ENCODE peak calls at places on chromosomes 16 and 17, in six cellular contexts. One of them, this sample, is unnamed.

GRCh38 chr17:32688221-32688620 is 188.7 kb downstream of the MYO1D start:
- DNase-seq in cardiac muscle cell: no peak
- DNase-seq in psoas muscle: no peak
- DNase-seq in fibroblast of pulmonary artery: no peak
- DNase-seq in right atrium auricular region: no peak
- DNase-seq in transverse colon: no peak
- DNase-seq in this sample: no peak

GRCh38 chr17:55845385-55845784 is 94.5 kb downstream of the PCTP start:
- DNase-seq in cardiac muscle cell: peak
- DNase-seq in psoas muscle: peak
- DNase-seq in fibroblast of pulmonary artery: peak
- DNase-seq in right atrium auricular region: peak
- DNase-seq in transverse colon: peak
- DNase-seq in this sample: peak

GRCh38 chr17:79795795-79796569 is 895 bp downstream of the CBX8 start:
- DNase-seq in cardiac muscle cell: no peak
- DNase-seq in psoas muscle: no peak
- DNase-seq in fibroblast of pulmonary artery: no peak
- DNase-seq in right atrium auricular region: no peak
- DNase-seq in transverse colon: no peak
- DNase-seq in this sample: no peak

GRCh38 chr17:3685174-3685812 is 10.7 kb downstream of the P2RX5 start:
- DNase-seq in cardiac muscle cell: no peak
- DNase-seq in psoas muscle: no peak
- DNase-seq in fibroblast of pulmonary artery: no peak
- DNase-seq in right atrium auricular region: no peak
- DNase-seq in transverse colon: no peak
- DNase-seq in this sample: no peak

GRCh38 chr17:41163828-41164227 is 3.3 kb upstream of the KRTAP4-4 start:
- DNase-seq in cardiac muscle cell: no peak
- DNase-seq in psoas muscle: no peak
- DNase-seq in fibroblast of pulmonary artery: no peak
- DNase-seq in right atrium auricular region: no peak
- DNase-seq in transverse colon: no peak
- DNase-seq in this sample: no peak

GRCh38 chr16:55697867-55698266 is 42.1 kb downstream of the SLC6A2 start:
- DNase-seq in cardiac muscle cell: no peak
- DNase-seq in psoas muscle: no peak
- DNase-seq in fibroblast of pulmonary artery: no peak
- DNase-seq in right atrium auricular region: no peak
- DNase-seq in transverse colon: no peak
- DNase-seq in this sample: no peak

GRCh38 chr17:57899822-57900221 is 50.0 kb upstream of the MRPS23 start:
- DNase-seq in cardiac muscle cell: no peak
- DNase-seq in psoas muscle: peak
- DNase-seq in fibroblast of pulmonary artery: no peak
- DNase-seq in right atrium auricular region: no peak
- DNase-seq in transverse colon: peak
- DNase-seq in this sample: no peak

GRCh38 chr17:77373298-77374169 is 232.8 kb downstream of the SEC14L1 start:
- DNase-seq in cardiac muscle cell: no peak
- DNase-seq in psoas muscle: peak
- DNase-seq in fibroblast of pulmonary artery: no peak
- DNase-seq in right atrium auricular region: no peak
- DNase-seq in transverse colon: peak
- DNase-seq in this sample: no peak

GRCh38 chr16:8962393-8963009 is 1.2 kb downstream of the USP7 start:
- DNase-seq in cardiac muscle cell: peak
- DNase-seq in psoas muscle: peak
- DNase-seq in fibroblast of pulmonary artery: no peak
- DNase-seq in right atrium auricular region: no peak
- DNase-seq in transverse colon: peak
- DNase-seq in this sample: no peak

GRCh38 chr17:28381141-28381825 is 9.8 kb downstream of the SARM1 start:
- DNase-seq in cardiac muscle cell: peak
- DNase-seq in psoas muscle: peak
- DNase-seq in fibroblast of pulmonary artery: no peak
- DNase-seq in right atrium auricular region: no peak
- DNase-seq in transverse colon: peak
- DNase-seq in this sample: no peak

GRCh38 chr16:49471038-49471727 is 97.6 kb downstream of the C16orf78 start:
- DNase-seq in cardiac muscle cell: no peak
- DNase-seq in psoas muscle: no peak
- DNase-seq in fibroblast of pulmonary artery: no peak
- DNase-seq in right atrium auricular region: peak
- DNase-seq in transverse colon: peak
- DNase-seq in this sample: no peak

GRCh38 chr16:27324851-27325301 is 11.1 kb downstream of the IL4R start:
- DNase-seq in cardiac muscle cell: peak
- DNase-seq in psoas muscle: peak
- DNase-seq in fibroblast of pulmonary artery: no peak
- DNase-seq in right atrium auricular region: no peak
- DNase-seq in transverse colon: peak
- DNase-seq in this sample: no peak

GRCh38 chr16:58306327-58306726 is 11.5 kb upstream of the PRSS54 start:
- DNase-seq in cardiac muscle cell: no peak
- DNase-seq in psoas muscle: no peak
- DNase-seq in fibroblast of pulmonary artery: peak
- DNase-seq in right atrium auricular region: no peak
- DNase-seq in transverse colon: peak
- DNase-seq in this sample: peak

GRCh38 chr17:15319461-15319860 is 21.9 kb downstream of the TEKT3 start:
- DNase-seq in cardiac muscle cell: no peak
- DNase-seq in psoas muscle: no peak
- DNase-seq in fibroblast of pulmonary artery: no peak
- DNase-seq in right atrium auricular region: no peak
- DNase-seq in transverse colon: no peak
- DNase-seq in this sample: no peak

DNA sequence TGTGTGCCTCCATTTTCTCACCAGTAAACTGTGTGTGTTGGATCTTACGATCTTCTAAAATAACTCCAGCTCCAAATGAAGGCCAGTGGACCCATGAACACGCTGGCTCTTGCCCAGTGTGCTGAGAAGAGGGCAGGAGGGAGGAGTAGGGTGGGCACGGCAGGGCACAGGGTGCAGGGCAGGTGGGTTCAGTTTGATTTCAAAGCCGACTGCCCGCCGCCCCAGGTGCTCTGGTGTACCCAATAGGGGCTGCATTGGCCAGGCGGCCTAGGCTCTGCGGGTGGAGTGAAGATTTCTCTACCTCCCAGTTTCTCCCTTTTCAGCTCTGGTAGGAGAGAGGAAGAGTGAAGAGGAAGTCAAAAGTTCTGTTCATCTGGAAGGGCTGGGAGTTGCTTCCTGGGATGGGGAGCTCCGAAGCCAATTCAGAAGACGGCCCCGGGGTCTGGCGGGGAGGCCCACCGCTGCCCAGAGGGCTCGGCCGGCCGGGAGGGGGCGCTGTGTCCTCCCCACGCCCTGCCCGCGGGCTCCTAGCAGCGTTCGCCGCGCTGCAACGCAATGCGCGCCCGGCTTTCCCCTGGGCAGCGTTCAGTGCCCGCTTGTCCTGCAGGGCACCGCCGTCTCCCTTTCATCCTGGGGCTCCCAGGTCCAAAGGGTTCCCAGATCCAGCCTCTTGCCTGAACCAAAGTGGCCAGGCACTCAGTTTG is 1.1 kb upstream of the CRHR1 start:
- DNase-seq in cardiac muscle cell: peak
- DNase-seq in psoas muscle: peak
- DNase-seq in fibroblast of pulmonary artery: no peak
- DNase-seq in right atrium auricular region: no peak
- DNase-seq in transverse colon: no peak
- DNase-seq in this sample: no peak
- TF ChIP-seq CTCF in cardiac muscle cell: peak
- TF ChIP-seq CTCF in psoas muscle: peak
- TF ChIP-seq CTCF in fibroblast of pulmonary artery: no peak
- TF ChIP-seq CTCF in right atrium auricular region: no peak
- TF ChIP-seq CTCF in transverse colon: no peak
- TF ChIP-seq CTCF in this sample: no peak

DNA sequence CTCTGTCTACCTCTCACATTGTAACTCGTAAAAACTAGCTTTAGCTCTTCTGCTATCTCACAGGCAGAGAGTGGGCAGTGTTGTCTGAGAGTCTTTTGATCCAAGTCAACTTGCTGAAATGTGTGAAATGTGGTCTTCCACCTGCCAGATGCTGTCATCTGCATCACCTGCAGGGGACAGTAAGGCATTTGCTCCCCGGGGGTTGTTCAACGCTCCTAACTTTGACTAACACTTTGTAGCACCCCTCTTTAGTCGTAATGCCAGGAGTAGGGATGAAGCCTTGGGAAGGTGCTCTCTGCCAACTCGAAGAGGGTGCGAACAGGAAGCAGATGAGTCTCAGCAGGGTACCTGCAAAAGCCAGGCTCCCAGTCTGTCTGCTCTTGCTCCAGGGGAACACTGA is 36.1 kb downstream of the SNX11 start:
- DNase-seq in cardiac muscle cell: peak
- DNase-seq in psoas muscle: no peak
- DNase-seq in fibroblast of pulmonary artery: no peak
- DNase-seq in right atrium auricular region: no peak
- DNase-seq in transverse colon: no peak
- DNase-seq in this sample: no peak
- H3K4me3 ChIP-seq in cardiac muscle cell: no peak
- H3K4me3 ChIP-seq in psoas muscle: no peak
- H3K4me3 ChIP-seq in fibroblast of pulmonary artery: no peak
- H3K4me3 ChIP-seq in right atrium auricular region: no peak
- H3K4me3 ChIP-seq in transverse colon: no peak
- H3K4me3 ChIP-seq in this sample: no peak

DNA sequence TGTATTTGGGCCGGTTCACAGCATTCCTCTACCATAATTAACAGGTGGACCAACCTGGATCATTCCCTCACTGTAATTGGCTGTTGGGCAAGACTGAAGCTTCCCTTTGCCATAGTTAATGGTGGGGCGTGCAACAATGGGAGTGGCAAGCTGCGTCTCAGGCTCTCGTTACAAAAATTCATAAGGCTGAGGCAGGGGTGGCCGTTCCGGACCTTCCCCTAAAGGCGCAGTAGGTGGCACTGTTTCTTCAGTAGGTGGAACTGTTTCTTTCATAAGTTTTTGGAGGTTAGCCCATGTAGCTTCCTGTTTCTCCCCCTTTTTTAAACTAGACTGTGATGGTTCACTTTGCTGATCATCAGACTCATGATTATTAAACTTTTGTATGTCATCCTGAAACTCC is 17.0 kb upstream of the TMC5 start:
- DNase-seq in cardiac muscle cell: no peak
- DNase-seq in psoas muscle: no peak
- DNase-seq in fibroblast of pulmonary artery: no peak
- DNase-seq in right atrium auricular region: no peak
- DNase-seq in transverse colon: no peak
- DNase-seq in this sample: no peak
- TF ChIP-seq CTCF in cardiac muscle cell: no peak
- TF ChIP-seq CTCF in psoas muscle: no peak
- TF ChIP-seq CTCF in fibroblast of pulmonary artery: no peak
- TF ChIP-seq CTCF in right atrium auricular region: no peak
- TF ChIP-seq CTCF in transverse colon: no peak
- TF ChIP-seq CTCF in this sample: no peak

DNA sequence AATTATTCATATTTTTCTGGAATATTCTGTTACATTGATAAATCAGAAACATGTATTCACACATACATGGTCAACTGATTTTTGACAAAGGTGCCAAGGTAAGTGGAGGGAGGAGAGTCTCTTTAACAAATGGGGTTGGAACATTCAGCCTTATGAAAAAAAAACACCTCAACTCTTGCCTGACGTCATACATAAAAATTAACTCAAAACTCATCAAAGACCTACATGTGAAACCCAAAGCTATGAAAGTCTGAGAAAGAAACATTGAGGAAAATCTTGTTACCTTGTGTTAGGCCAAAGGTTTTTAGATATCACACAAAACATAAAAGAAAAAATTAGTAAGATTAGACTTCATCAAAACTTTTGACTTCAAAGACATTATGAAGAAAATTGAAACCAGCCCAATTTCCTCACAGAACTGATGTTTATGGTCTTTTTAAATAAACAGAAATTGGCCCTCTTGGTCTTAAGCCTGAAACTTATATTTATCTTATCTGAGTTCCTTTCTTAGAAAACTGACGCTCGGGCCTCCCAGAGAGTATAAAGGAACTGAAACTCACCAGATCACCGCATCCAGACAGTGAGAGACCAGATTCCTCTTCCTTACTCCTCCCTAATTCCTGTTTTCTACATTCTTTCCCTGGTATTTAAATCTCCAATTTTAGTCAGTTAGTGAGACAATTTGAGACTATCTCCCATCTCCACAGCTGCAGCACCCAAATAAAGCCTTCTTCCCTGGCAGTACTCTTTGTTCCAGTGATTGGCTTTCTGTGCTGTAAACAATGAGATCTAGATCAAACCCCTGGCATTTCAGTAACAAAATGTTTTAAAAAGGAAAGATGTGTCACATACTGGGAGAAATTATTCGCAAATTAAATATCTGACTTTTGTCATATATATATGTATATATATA is 4.0 kb downstream of the HYDIN start:
- DNase-seq in cardiac muscle cell: no peak
- DNase-seq in psoas muscle: no peak
- DNase-seq in fibroblast of pulmonary artery: no peak
- DNase-seq in right atrium auricular region: no peak
- DNase-seq in transverse colon: no peak
- DNase-seq in this sample: no peak
- H3K4me3 ChIP-seq in cardiac muscle cell: no peak
- H3K4me3 ChIP-seq in psoas muscle: no peak
- H3K4me3 ChIP-seq in fibroblast of pulmonary artery: no peak
- H3K4me3 ChIP-seq in right atrium auricular region: no peak
- H3K4me3 ChIP-seq in transverse colon: no peak
- H3K4me3 ChIP-seq in this sample: no peak

DNA sequence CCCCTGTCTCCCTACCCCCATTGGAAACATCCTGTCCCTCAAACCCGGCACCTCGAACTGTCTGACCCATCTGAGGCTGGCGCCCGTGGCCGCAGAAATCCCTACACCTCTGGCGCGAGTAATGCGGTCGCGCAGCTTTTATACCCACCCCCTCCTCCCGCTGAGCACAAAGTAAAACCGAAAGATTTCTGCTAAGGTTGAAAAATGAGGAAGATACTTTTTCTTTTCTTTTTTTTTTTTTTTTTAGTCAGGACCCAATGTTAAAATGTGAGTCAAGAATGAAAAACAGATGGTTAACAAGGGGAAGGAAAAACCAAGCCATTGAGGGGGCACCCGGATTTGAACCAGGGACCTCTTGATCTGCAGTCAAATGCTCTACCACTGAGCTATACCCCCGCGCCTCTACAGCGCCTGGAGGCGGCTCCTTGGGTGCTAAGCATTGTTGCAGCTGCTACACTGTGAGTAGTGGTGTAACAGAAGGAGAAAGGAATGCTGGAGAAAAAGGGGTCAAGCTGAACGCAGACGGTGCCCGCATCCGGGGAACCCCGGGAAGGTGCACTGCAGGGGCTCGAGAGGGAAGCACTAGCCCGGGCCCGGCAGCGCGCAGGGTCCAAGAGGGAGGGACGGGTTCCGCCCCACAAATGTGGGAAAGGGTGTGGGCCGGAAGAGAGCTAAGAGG is 751 bp upstream of the LASP1 start:
- DNase-seq in cardiac muscle cell: peak
- DNase-seq in psoas muscle: peak
- DNase-seq in fibroblast of pulmonary artery: peak
- DNase-seq in right atrium auricular region: peak
- DNase-seq in transverse colon: peak
- DNase-seq in this sample: peak
- TF ChIP-seq CTCF in cardiac muscle cell: peak
- TF ChIP-seq CTCF in psoas muscle: peak
- TF ChIP-seq CTCF in fibroblast of pulmonary artery: peak
- TF ChIP-seq CTCF in right atrium auricular region: no peak
- TF ChIP-seq CTCF in transverse colon: no peak
- TF ChIP-seq CTCF in this sample: peak

This sample was measured in AG10803.